ENCODE peak calls at places on chromosomes 4 and X, in nine cellular contexts. T, K, L, F, Y, V, Z, W and U are unnamed samples.
A peak's percentile ranks its signal among the peaks of the same experiment; 100 is the strongest.

GRCh38 chrX:555589-556220 is 74.9 kb upstream of the SHOX start:
- DNase-seq in Z (no peak), T (no peak), L (no peak), W (no peak), K (no peak), Y (no peak), V (no peak), F (no peak), U (no peak)

GRCh38 chr4:52550186-52550585 is 108.9 kb downstream of the USP46 start:
- DNase-seq in K (peak; percentile 57), L (no peak), Y (no peak), V (no peak), T (peak; percentile 10), Z (no peak), F (no peak), W (no peak), U (no peak)

GRCh38 chrX:132001127-132001526 is 22.0 kb upstream of the STK26 start:
- DNase-seq in Z (no peak), W (peak; percentile 36), V (no peak), K (no peak), Y (no peak), F (no peak), L (no peak), T (no peak), U (no peak)

GRCh38 chr4:185142563-185142910 is 529 bp upstream of the SLC25A4 start:
- DNase-seq in K (no peak), W (no peak), F (no peak), T (no peak), L (no peak), Z (no peak), Y (no peak), V (no peak), U (peak; percentile 39)

GRCh38 chr4:54099959-54100606 is at the start of gene GSX2:
- DNase-seq in Z (no peak), Y (no peak), W (no peak), K (peak; percentile 54), L (no peak), T (no peak), V (peak; percentile 62), F (peak; percentile 43), U (no peak)

GRCh38 chr4:98838528-98838927 is 90.4 kb downstream of the EIF4E start:
- DNase-seq in Z (no peak), F (no peak), V (no peak), W (no peak), Y (no peak), T (no peak), L (no peak), K (no peak), U (no peak)

GRCh38 chrX:107710617-107711391 is 64.8 kb downstream of the TSC22D3 start:
- DNase-seq in T (peak; percentile 93), W (peak; percentile 90), F (peak; percentile 47), K (peak; percentile 56), Y (peak; percentile 72), Z (no peak), V (peak; percentile 76), L (no peak), U (peak; percentile 86)

GRCh38 chr4:88104902-88105610 is 53.4 kb downstream of the ABCG2 start:
- DNase-seq in K (no peak), F (no peak), L (no peak), T (peak; percentile 80), Y (no peak), W (no peak), Z (no peak), V (no peak), U (no peak)

GRCh38 chr4:26050671-26051070 is 136.7 kb downstream of the SMIM20 start:
- DNase-seq in Y (no peak), K (no peak), V (no peak), W (no peak), T (no peak), Z (no peak), F (no peak), L (no peak), U (no peak)

GRCh38 chrX:54695231-54695630 is 102.8 kb downstream of the ITIH6 start:
- DNase-seq in F (no peak), K (no peak), L (no peak), Z (no peak), T (no peak), Y (no peak), W (no peak), V (peak; percentile 15), U (no peak)

GRCh38 chrX:119427024-119427794 is 28.1 kb downstream of the SLC25A43 start:
- DNase-seq in Z (peak; percentile 88), W (no peak), K (peak; percentile 58), L (no peak), V (peak; percentile 10), F (no peak), T (peak; percentile 67), Y (no peak), U (peak; percentile 9)

GRCh38 chr4:186845137-186845842 is 121.6 kb upstream of the FAT1 start:
- DNase-seq in Z (no peak), W (no peak), K (no peak), V (no peak), L (no peak), T (peak; percentile 97), Y (peak; percentile 81), F (peak; percentile 46), U (no peak)

GRCh38 chr4:67755974-67756373 is 1.8 kb upstream of the GNRHR start:
- DNase-seq in Y (no peak), Z (no peak), W (no peak), T (no peak), L (no peak), F (no peak), K (no peak), V (no peak), U (no peak)

GRCh38 chr4:1717129-1718094 is 3.7 kb downstream of the TMEM129 start:
- DNase-seq in Y (no peak), F (peak; percentile 40), K (no peak), W (no peak), L (peak; percentile 63), V (no peak), Z (no peak), T (no peak), U (no peak)

GRCh38 chrX:50747471-50747900 is 66.5 kb downstream of the SHROOM4 start:
- DNase-seq in Z (peak; percentile 11), W (no peak), T (peak; percentile 53), Y (no peak), L (no peak), V (peak; percentile 49), K (peak; percentile 31), F (no peak), U (no peak)

GRCh38 chrX:47499291-47499690 is 16.3 kb upstream of the ZNF41 start:
- DNase-seq in V (no peak), L (no peak), T (peak; percentile 20), K (no peak), Y (no peak), W (no peak), Z (no peak), F (no peak), U (no peak)

GRCh38 chr4:107151173-107151572 is 115.1 kb upstream of the DKK2 start:
- DNase-seq in Y (no peak), Z (no peak), L (no peak), K (no peak), F (no peak), T (no peak), V (no peak), W (no peak), U (no peak)

GRCh38 chr4:107153956-107154355 is 117.8 kb upstream of the DKK2 start:
- DNase-seq in F (no peak), Y (no peak), K (no peak), T (no peak), Z (no peak), W (no peak), V (peak; percentile 4), L (no peak), U (no peak)

GRCh38 chr4:107156443-107156842 is 120.3 kb upstream of the DKK2 start:
- DNase-seq in Z (no peak), W (no peak), K (no peak), L (no peak), T (no peak), F (no peak), Y (no peak), V (no peak), U (no peak)

GRCh38 chr4:107153228-107153627 is 117.1 kb upstream of the DKK2 start:
- DNase-seq in L (no peak), F (no peak), Z (no peak), W (no peak), K (peak; percentile 67), V (peak; percentile 89), Y (no peak), T (no peak), U (no peak)

GRCh38 chr4:107155366-107155765 is 119.3 kb upstream of the DKK2 start:
- DNase-seq in W (no peak), K (no peak), L (no peak), V (no peak), Y (no peak), Z (no peak), T (no peak), F (no peak), U (no peak)
- H3K36me3 ChIP-seq in W (no peaks in the 10 kb centered on the region), K (no peaks in the 10 kb centered on the region), L (no peaks in the 10 kb centered on the region), V (no peaks in the 10 kb centered on the region), Y (no peaks in the 10 kb centered on the region), Z (no peaks in the 10 kb centered on the region), T (no peaks in the 10 kb centered on the region), F (no peaks in the 10 kb centered on the region), U (no peaks in the 10 kb centered on the region)

GRCh38 chr4:143355540-143356217 is 19.0 kb downstream of the GAB1 start:
- DNase-seq in W (no peak), K (no peak), Y (no peak), L (no peak), V (peak; percentile 66), Z (no peak), T (peak; percentile 56), F (no peak), U (no peak)
- H3K4me1 ChIP-seq in W (peaks cover 15% of the 10 kb centered on the region), K (peaks cover 16% of the 10 kb centered on the region), Y (no peaks in the 10 kb centered on the region), L (peaks cover 85% of the 10 kb centered on the region), V (peaks cover 86% of the 10 kb centered on the region), Z (peaks cover 13% of the 10 kb centered on the region), T (peaks cover 20% of the 10 kb centered on the region), F (peaks cover 29% of the 10 kb centered on the region), U (peaks cover 58% of the 10 kb centered on the region)

GRCh38 chr4:112647785-112648184 is 10.8 kb downstream of the LARP7 start:
- DNase-seq in K (peak; percentile 26), T (peak; percentile 33), F (no peak), Y (no peak), W (no peak), V (peak; percentile 54), L (no peak), Z (no peak), U (no peak)
- H3K36me3 ChIP-seq in K (peaks cover 22% of the 10 kb centered on the region), T (peaks cover 10% of the 10 kb centered on the region), F (no peaks in the 10 kb centered on the region), Y (peaks cover 73% of the 10 kb centered on the region), W (peaks cover 36% of the 10 kb centered on the region), V (peaks cover 18% of the 10 kb centered on the region), L (peaks cover 85% of the 10 kb centered on the region), Z (peaks cover 61% of the 10 kb centered on the region), U (peaks cover 13% of the 10 kb centered on the region)

GRCh38 chr4:153474251-153474650 is 8.1 kb downstream of the TMEM131L start:
- DNase-seq in V (no peak), T (no peak), L (no peak), F (no peak), W (no peak), Z (no peak), K (no peak), Y (no peak), U (no peak)
- H3K4me1 ChIP-seq in V (no peaks in the 10 kb centered on the region), T (no peaks in the 10 kb centered on the region), L (peaks cover 20% of the 10 kb centered on the region), F (peaks cover 4% of the 10 kb centered on the region), W (peaks cover 79% of the 10 kb centered on the region), Z (peaks cover 99% of the 10 kb centered on the region), K (no peaks in the 10 kb centered on the region), Y (no peaks in the 10 kb centered on the region), U (no peaks in the 10 kb centered on the region)